ENCODE peak calls at places on chromosomes 16 and 17, in four cellular contexts. P is tibial nerve, S is transverse colon, O is stomach. E is an unnamed sample.

GRCh38 chr16:57335361-57335760 is 23.2 kb upstream of the CCL22 start:
- DNase-seq in P (no peak), S (no peak), O (no peak), E (no peak)

GRCh38 chr16:19645557-19645981 is 72.5 kb downstream of the KNOP1 start:
- DNase-seq in S (peak; percentile 20), O (no peak), P (peak; percentile 70), E (no peak)

GRCh38 chr17:13031718-13032350 is 14.0 kb upstream of the ELAC2 start:
- DNase-seq in O (peak; percentile 53), S (peak; percentile 36), P (no peak), E (peak; percentile 58)

GRCh38 chr17:82943751-82944150 is 103.9 kb upstream of the ZNF750 start:
- DNase-seq in P (no peak), S (no peak), O (no peak), E (peak; percentile 17)

GRCh38 chr16:88782454-88783390 is 2.3 kb downstream of the PIEZO1 start:
- DNase-seq in S (no peak), P (no peak), O (no peak), E (peak; percentile 45)

GRCh38 chr17:80034654-80034976 is 1.1 kb downstream of the TBC1D16 start:
- DNase-seq in O (no peak), P (no peak), S (no peak), E (no peak)

GRCh38 chr17:28643979-28644781 is 778 bp downstream of the BLTP2 start:
- DNase-seq in P (no peak), O (peak; percentile 59), S (peak; percentile 59), E (peak; percentile 71)

GRCh38 chr17:36847293-36847645 is 90.0 kb upstream of the LHX1 start:
- DNase-seq in O (no peak), P (no peak), S (no peak), E (no peak)

GRCh38 chr16:51416921-51417320 is 265.9 kb upstream of the SALL1 start:
- DNase-seq in P (no peak), S (no peak), O (no peak), E (no peak)

GRCh38 chr17:64936117-64936516 is 16.8 kb upstream of the LRRC37A3 start:
- DNase-seq in O (no peak), P (no peak), S (no peak), E (no peak)

GRCh38 chr17:60224064-60224463 is 74.3 kb downstream of the CA4 start:
- DNase-seq in S (no peak), P (no peak), O (no peak), E (no peak)

GRCh38 chr17:42849031-42849430 is 2.0 kb upstream of the AOC3 start:
- DNase-seq in P (no peak), S (no peak), O (no peak), E (no peak)

GRCh38 chr17:82832411-82832810 is 7.4 kb downstream of the ZNF750 start:
- DNase-seq in P (no peak), S (no peak), O (no peak), E (no peak)

GRCh38 chr17:65855245-65855644 is 293.8 kb upstream of the AXIN2 start:
- DNase-seq in P (no peak), O (no peak), S (no peak), E (no peak)

GRCh38 chr17:60941028-60941427 is 263.4 kb downstream of the BCAS3 start:
- DNase-seq in P (peak; percentile 29), S (peak; percentile 78), O (peak; percentile 35), E (no peak)

GRCh38 chr16:53052519-53053501 is at the start of gene CHD9NB:
- DNase-seq in P (no peak), S (peak; percentile 75), O (no peak), E (no peak)

GRCh38 chr17:46944931-46945330 is 22.0 kb downstream of the GOSR2 start:
- DNase-seq in P (no peak), S (no peak), O (no peak), E (no peak)

GRCh38 chr17:4807534-4808377 is 804 bp downstream of the PLD2 start:
- DNase-seq in S (peak; percentile 15), O (no peak), P (no peak), E (no peak)

GRCh38 chr17:77741109-77741508 is 217.4 kb upstream of the TNRC6C start:
- DNase-seq in O (no peak), P (peak; percentile 0), S (no peak), E (no peak)

GRCh38 chr17:29579866-29580771 is 9.3 kb downstream of the GIT1 start:
- DNase-seq in S (peak; percentile 88), P (peak; percentile 83), O (peak; percentile 89), E (peak; percentile 90)

GRCh38 chr16:49855280-49855821 is 561 bp downstream of the ZNF423 start:
- DNase-seq in O (peak; percentile 88), S (peak; percentile 93), P (peak; percentile 70), E (peak; percentile 86)

GRCh38 chr17:1905190-1905919 is 75.5 kb downstream of the RPA1 start:
- DNase-seq in O (no peak), P (no peak), S (no peak), E (no peak)
- H3K4me3 ChIP-seq in O (no peak overlapping the region), P (no peak overlapping the region), S (no peak overlapping the region), E (no peak overlapping the region)

GRCh38 chr17:49914664-49915063 is 54.3 kb upstream of the DLX4 start:
- DNase-seq in P (no peak), S (no peak), O (no peak), E (no peak)
- H3K27me3 ChIP-seq in P (peaks cover 4% of the 10 kb centered on the region), S (peaks cover 73% of the 10 kb centered on the region), O (peaks cover 83% of the 10 kb centered on the region), E (peaks cover 39% of the 10 kb centered on the region)

DNA sequence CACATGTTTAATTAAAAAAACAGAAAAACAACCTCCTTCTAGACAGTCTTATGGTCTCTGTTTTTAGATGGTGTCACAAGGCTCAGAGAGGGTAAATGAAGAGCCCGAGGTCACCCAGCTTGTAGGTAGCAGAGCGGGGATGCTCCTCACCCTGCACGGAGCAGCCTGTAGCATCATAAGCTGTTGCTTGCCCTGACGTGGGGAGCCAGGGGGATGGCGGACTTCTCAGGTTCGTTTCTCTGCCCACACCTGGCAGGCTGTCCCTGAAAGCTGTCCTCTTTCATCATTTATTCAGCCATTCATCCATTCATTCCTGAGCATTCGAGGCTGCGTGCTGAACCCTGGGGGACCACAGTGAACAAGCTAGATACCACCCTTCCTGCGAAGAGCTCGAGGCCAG is 75.7 kb upstream of the KSR1 start:
- DNase-seq in P (no peak), O (no peak), S (no peak), E (no peak)
- H3K4me1 ChIP-seq in P (no peaks in the 10 kb centered on the region), O (peaks cover 35% of the 10 kb centered on the region), S (peaks cover 21% of the 10 kb centered on the region), E (peaks cover 15% of the 10 kb centered on the region)

GRCh38 chr16:3051009-3051408 is 4.6 kb downstream of the MMP25 start:
- DNase-seq in P (no peak), S (no peak), O (no peak), E (no peak)
- H3K4me3 ChIP-seq in P (no peak overlapping the region), S (no peak overlapping the region), O (no peak overlapping the region), E (no peak overlapping the region)

GRCh38 chr16:90077757-90078593 is 844 bp upstream of the PRDM7 start:
- DNase-seq in P (no peak), O (no peak), S (peak; percentile 34), E (no peak)
- H3K27me3 ChIP-seq in P (no peaks in the 10 kb centered on the region), O (peaks cover 5% of the 10 kb centered on the region), S (peaks cover 8% of the 10 kb centered on the region), E (no peaks in the 10 kb centered on the region)

DNA sequence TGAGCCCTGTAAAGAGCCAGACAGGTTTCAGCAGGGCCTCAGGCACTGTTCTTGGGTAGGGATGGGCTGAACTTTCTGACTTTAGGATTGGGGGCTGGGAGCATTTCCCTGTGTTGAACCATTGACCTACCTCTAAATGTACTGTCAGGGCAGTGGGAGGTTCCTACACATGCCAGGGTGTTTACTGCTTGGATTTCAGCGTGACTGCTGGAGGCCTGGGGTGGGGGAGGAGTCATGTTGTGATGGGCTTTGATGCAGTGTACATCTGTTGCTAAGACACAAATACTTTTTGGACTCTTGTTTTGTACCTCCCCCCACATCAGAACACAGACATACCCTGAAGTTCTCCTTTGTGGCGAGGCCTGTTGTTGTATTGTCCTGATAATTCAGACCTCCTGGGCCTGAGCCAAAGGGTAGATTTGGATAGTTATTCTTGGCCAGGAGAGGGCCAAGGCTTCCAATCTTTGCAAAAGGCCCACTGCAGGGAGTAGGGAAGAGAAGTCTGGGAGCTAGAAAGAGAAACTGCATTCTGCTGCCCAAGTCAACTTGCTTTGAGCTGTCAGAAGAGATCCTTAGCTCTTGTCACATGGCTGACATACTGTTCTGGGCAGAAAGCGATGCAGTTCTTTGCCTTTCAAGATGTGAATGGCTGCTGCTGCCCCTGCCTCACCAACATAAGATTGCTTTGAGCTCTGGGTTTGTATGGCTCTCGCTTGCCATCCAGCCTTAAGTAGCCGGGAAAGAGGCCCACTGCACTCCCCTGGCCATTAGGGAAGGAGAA is 3.7 kb downstream of the NFE2L1 start:
- DNase-seq in O (peak; percentile 38), P (peak; percentile 34), S (peak; percentile 50), E (no peak)
- H3K4me1 ChIP-seq in O (peaks cover 77% of the 10 kb centered on the region), P (no peaks in the 10 kb centered on the region), S (peaks cover 44% of the 10 kb centered on the region), E (peaks cover 74% of the 10 kb centered on the region)

GRCh38 chr17:48522990-48523389 is 7.8 kb downstream of the HOXB1 start:
- DNase-seq in O (no peak), S (no peak), P (no peak), E (no peak)

GRCh38 chr17:48519427-48519826 is 11.4 kb downstream of the HOXB1 start:
- DNase-seq in O (no peak), P (no peak), S (no peak), E (no peak)

GRCh38 chr17:48520631-48521045 is 10.2 kb downstream of the HOXB1 start:
- DNase-seq in S (no peak), P (no peak), O (no peak), E (no peak)

GRCh38 chr17:48517478-48517877 is 13.3 kb downstream of the HOXB1 start:
- DNase-seq in O (no peak), S (no peak), P (no peak), E (no peak)

DNA sequence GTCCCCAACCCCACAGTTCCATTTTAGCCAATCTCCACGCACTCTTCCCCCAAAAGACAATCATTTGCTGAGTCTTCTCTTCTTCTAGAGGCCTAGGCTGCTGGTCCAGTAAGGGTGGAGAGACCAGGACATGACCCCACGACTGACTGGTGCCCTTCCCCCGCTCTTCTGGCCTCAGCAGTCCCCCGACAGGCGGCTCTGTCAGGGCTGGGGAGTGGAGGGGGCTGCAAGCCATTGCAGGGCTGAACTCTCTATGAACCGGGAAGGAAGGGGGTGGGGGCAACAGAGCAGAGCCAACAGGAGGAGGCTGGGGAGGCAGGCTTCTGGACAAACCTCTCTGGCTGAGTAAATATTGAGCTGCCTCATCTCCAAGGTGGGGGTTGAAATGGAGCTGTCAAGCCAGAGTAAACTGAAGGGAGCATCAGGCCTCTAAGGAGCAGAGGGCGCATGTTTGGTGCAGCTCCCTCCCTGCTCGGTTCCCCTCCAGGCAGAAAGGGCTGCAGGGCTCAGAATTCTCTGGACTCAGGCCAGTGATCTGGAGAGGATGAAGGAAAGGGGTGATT is 8.7 kb downstream of the HOXB1 start:
- DNase-seq in P (no peak), S (no peak), O (no peak), E (no peak)
- H3K4me3 ChIP-seq in P (no peak overlapping the region), S (no peak overlapping the region), O (no peak overlapping the region), E (no peak overlapping the region)

GRCh38 chr17:56674401-56674925 is 81.0 kb downstream of the NOG start:
- DNase-seq in P (no peak), S (no peak), O (no peak), E (no peak)
- H3K27me3 ChIP-seq in P (no peaks in the 10 kb centered on the region), S (peaks cover 33% of the 10 kb centered on the region), O (peaks cover 46% of the 10 kb centered on the region), E (peaks cover 31% of the 10 kb centered on the region)